ENCODE peak calls at places on chromosomes 11 and 22, in four cellular contexts. One of them, this sample, is unnamed.

GRCh38 chr11:25943777-25944661 is 387.9 kb upstream of the ANO3 start:
- DNase-seq in psoas muscle: no peak
- DNase-seq in activated CD8-positive, alpha-beta T cell treated with anti-CD3 and anti-CD28 coated beads for 36 hours: no peak
- DNase-seq in HepG2: no peak
- DNase-seq in this sample: no peak

GRCh38 chr11:1049911-1050580 is 13.5 kb upstream of the MUC6 start:
- DNase-seq in psoas muscle: peak
- DNase-seq in activated CD8-positive, alpha-beta T cell treated with anti-CD3 and anti-CD28 coated beads for 36 hours: no peak
- DNase-seq in HepG2: no peak
- DNase-seq in this sample: no peak

GRCh38 chr11:67053896-67054850 is 2.5 kb upstream of the RHOD start:
- DNase-seq in psoas muscle: peak
- DNase-seq in activated CD8-positive, alpha-beta T cell treated with anti-CD3 and anti-CD28 coated beads for 36 hours: peak
- DNase-seq in HepG2: peak
- DNase-seq in this sample: peak

GRCh38 chr11:134730096-134730495 is 318.1 kb upstream of the B3GAT1 start:
- DNase-seq in psoas muscle: no peak
- DNase-seq in activated CD8-positive, alpha-beta T cell treated with anti-CD3 and anti-CD28 coated beads for 36 hours: no peak
- DNase-seq in HepG2: no peak
- DNase-seq in this sample: no peak

GRCh38 chr11:74141274-74141695 is 29.5 kb downstream of the C2CD3 start:
- DNase-seq in psoas muscle: no peak
- DNase-seq in activated CD8-positive, alpha-beta T cell treated with anti-CD3 and anti-CD28 coated beads for 36 hours: no peak
- DNase-seq in HepG2: peak
- DNase-seq in this sample: peak

GRCh38 chr11:124724854-124725718 is 14.7 kb upstream of the NRGN start:
- DNase-seq in psoas muscle: no peak
- DNase-seq in activated CD8-positive, alpha-beta T cell treated with anti-CD3 and anti-CD28 coated beads for 36 hours: no peak
- DNase-seq in HepG2: peak
- DNase-seq in this sample: peak

GRCh38 chr22:20514658-20515406 is 7.4 kb downstream of the MED15 start:
- DNase-seq in psoas muscle: peak
- DNase-seq in activated CD8-positive, alpha-beta T cell treated with anti-CD3 and anti-CD28 coated beads for 36 hours: no peak
- DNase-seq in HepG2: no peak
- DNase-seq in this sample: no peak

GRCh38 chr22:19149047-19149883 is 827 bp downstream of the GSC2 start:
- DNase-seq in psoas muscle: no peak
- DNase-seq in activated CD8-positive, alpha-beta T cell treated with anti-CD3 and anti-CD28 coated beads for 36 hours: peak
- DNase-seq in HepG2: no peak
- DNase-seq in this sample: no peak

GRCh38 chr22:22754268-22754657 is 109.8 kb downstream of the GGTLC2 start:
- DNase-seq in psoas muscle: no peak
- DNase-seq in activated CD8-positive, alpha-beta T cell treated with anti-CD3 and anti-CD28 coated beads for 36 hours: no peak
- DNase-seq in HepG2: no peak
- DNase-seq in this sample: no peak

GRCh38 chr11:56905442-56905841 is 83.3 kb upstream of the OR5AK2 start:
- DNase-seq in psoas muscle: no peak
- DNase-seq in activated CD8-positive, alpha-beta T cell treated with anti-CD3 and anti-CD28 coated beads for 36 hours: no peak
- DNase-seq in HepG2: no peak
- DNase-seq in this sample: no peak

GRCh38 chr11:83008581-83008923 is 63.1 kb downstream of the RAB30 start:
- DNase-seq in psoas muscle: no peak
- DNase-seq in activated CD8-positive, alpha-beta T cell treated with anti-CD3 and anti-CD28 coated beads for 36 hours: no peak
- DNase-seq in HepG2: peak
- DNase-seq in this sample: no peak

GRCh38 chr11:61978703-61979661 is 11.5 kb upstream of the FTH1 start:
- DNase-seq in psoas muscle: no peak
- DNase-seq in activated CD8-positive, alpha-beta T cell treated with anti-CD3 and anti-CD28 coated beads for 36 hours: no peak
- DNase-seq in HepG2: no peak
- DNase-seq in this sample: no peak

GRCh38 chr11:114815761-114816160 is 137.4 kb downstream of the NXPE2 start:
- DNase-seq in psoas muscle: no peak
- DNase-seq in activated CD8-positive, alpha-beta T cell treated with anti-CD3 and anti-CD28 coated beads for 36 hours: no peak
- DNase-seq in HepG2: no peak
- DNase-seq in this sample: no peak
- TF ChIP-seq CTCF in psoas muscle: no peak
- TF ChIP-seq CTCF in activated CD8-positive, alpha-beta T cell treated with anti-CD3 and anti-CD28 coated beads for 36 hours: no peak
- TF ChIP-seq CTCF in HepG2: no peak
- TF ChIP-seq CTCF in this sample: no peak

DNA sequence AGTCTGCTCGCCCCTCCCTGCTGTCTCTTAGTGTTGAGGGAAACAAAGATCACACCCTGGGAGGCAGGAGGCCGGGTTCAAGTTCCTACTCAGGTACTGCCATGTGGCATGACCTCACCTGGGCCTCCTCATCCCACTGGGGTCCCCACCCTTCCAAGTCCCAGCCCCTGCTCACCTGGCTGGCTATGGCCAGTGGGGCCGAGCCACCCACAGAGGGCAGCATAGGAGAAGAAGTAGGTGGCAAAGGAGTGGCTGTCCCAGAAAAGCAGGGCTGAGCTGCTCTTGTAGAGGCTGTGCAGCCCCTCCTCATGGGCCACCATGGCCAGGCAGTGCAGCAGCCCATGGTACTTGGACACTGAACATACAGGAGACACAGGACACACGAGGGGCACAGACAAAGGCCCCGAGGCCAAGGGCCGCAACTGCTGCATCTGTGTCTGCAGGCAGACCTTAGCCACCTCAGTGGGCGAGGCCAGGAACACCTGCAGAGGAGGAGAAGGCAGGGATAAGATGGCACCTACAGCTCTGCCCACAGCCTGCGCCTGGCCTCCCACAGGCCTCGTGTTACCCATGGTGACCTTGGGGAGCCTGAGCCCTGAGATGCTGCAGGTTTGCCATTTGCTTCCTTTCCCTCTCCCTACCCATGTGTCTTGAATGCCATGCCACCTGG is 50.6 kb upstream of the MPEG1 start:
- DNase-seq in psoas muscle: no peak
- DNase-seq in activated CD8-positive, alpha-beta T cell treated with anti-CD3 and anti-CD28 coated beads for 36 hours: peak
- DNase-seq in HepG2: peak
- DNase-seq in this sample: peak
- TF ChIP-seq CTCF in psoas muscle: no peak
- TF ChIP-seq CTCF in activated CD8-positive, alpha-beta T cell treated with anti-CD3 and anti-CD28 coated beads for 36 hours: no peak
- TF ChIP-seq CTCF in HepG2: peak
- TF ChIP-seq CTCF in this sample: peak

GRCh38 chr11:17633987-17634775 is 85.2 kb upstream of the MYOD1 start:
- DNase-seq in psoas muscle: no peak
- DNase-seq in activated CD8-positive, alpha-beta T cell treated with anti-CD3 and anti-CD28 coated beads for 36 hours: no peak
- DNase-seq in HepG2: no peak
- DNase-seq in this sample: no peak
- TF ChIP-seq CTCF in psoas muscle: no peak
- TF ChIP-seq CTCF in activated CD8-positive, alpha-beta T cell treated with anti-CD3 and anti-CD28 coated beads for 36 hours: no peak
- TF ChIP-seq CTCF in HepG2: no peak
- TF ChIP-seq CTCF in this sample: no peak

DNA sequence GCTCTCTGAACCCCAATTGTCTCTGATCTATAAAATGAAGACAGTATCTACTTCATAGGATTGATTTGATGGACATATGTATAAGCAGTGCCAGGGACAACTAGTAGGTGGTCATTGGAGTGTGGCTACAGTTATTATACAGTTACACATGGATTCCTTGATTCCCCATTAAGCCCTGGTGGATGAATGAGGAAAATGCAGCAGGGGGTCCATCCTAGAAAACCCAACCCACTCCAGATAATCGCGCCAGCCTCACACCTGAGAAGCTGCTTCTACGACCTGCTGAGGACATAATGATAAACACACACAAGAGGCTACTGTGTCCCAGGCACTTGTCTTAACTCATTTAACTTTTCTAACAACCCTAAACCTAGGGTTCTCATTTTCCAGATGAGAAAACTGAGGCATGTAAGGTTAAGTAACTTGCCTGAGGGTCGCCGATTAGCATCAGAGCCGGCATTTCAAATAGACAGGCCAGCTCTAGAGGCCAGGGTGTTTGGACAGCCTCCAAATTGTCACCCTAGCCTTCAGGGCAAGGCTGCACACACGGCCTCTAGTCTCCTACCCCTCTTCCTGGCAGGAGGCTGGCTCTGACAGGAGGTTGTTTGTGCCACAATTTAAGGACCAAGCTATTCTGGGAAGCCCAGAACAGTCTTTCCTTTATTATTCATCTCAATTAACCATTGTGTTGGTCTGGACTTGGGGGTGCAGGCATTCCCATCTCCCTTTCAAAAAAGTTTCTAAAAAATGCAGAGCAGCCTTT is 3.8 kb upstream of the C11orf91 start:
- DNase-seq in psoas muscle: no peak
- DNase-seq in activated CD8-positive, alpha-beta T cell treated with anti-CD3 and anti-CD28 coated beads for 36 hours: no peak
- DNase-seq in HepG2: no peak
- DNase-seq in this sample: no peak
- TF ChIP-seq CTCF in psoas muscle: no peak
- TF ChIP-seq CTCF in activated CD8-positive, alpha-beta T cell treated with anti-CD3 and anti-CD28 coated beads for 36 hours: no peak
- TF ChIP-seq CTCF in HepG2: no peak
- TF ChIP-seq CTCF in this sample: no peak

GRCh38 chr11:84806354-84806753 is 820.8 kb downstream of the DLG2 start:
- DNase-seq in psoas muscle: no peak
- DNase-seq in activated CD8-positive, alpha-beta T cell treated with anti-CD3 and anti-CD28 coated beads for 36 hours: no peak
- DNase-seq in HepG2: no peak
- DNase-seq in this sample: no peak

GRCh38 chr11:84800755-84801346 is 826.3 kb downstream of the DLG2 start:
- DNase-seq in psoas muscle: no peak
- DNase-seq in activated CD8-positive, alpha-beta T cell treated with anti-CD3 and anti-CD28 coated beads for 36 hours: no peak
- DNase-seq in HepG2: peak
- DNase-seq in this sample: peak

DNA sequence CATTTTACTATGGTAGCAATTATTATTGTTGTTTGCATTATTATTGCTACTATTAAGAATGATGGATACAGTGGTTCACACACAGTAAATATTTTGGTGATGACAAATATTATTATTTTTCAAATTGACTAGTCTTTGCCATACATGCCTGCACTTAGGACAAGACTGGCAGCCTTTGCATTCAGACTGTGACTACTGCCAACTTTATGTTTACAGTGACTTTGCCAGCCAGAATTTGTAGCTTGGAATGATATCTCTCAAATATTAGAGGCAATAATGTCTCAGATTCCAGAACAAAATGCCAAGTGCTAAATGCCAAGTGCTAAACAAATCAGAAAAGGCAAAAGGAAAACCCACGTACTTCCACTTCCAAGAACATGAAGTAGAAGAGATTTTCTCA is 823.1 kb downstream of the DLG2 start:
- DNase-seq in psoas muscle: no peak
- DNase-seq in activated CD8-positive, alpha-beta T cell treated with anti-CD3 and anti-CD28 coated beads for 36 hours: no peak
- DNase-seq in HepG2: no peak
- DNase-seq in this sample: no peak
- TF ChIP-seq CTCF in psoas muscle: no peak
- TF ChIP-seq CTCF in activated CD8-positive, alpha-beta T cell treated with anti-CD3 and anti-CD28 coated beads for 36 hours: no peak
- TF ChIP-seq CTCF in HepG2: no peak
- TF ChIP-seq CTCF in this sample: no peak